ENCODE peak calls at places on chromosomes 11 and 22, in seven cellular contexts. O is T follicular helper cell; P is anterior cingulate cortex; F is stimulated activated CD8-positive, alpha-beta memory T cell treated with anti-CD3 and anti-CD28 coated beads, Interleukin-15, amount 100 ng/mL, for 1 hour; U is GM06990; X is amniotic stem cell; A is stimulated activated naive CD4-positive, alpha-beta T cell. V is an unnamed sample.

GRCh38 chr11:61505640-61506155 is 2.9 kb upstream of the LRRC10B start:
- DNase-seq in U (no peak), X (peak; percentile 25), O (no peak), P (peak; percentile 29), F (no peak), A (no peak), V (no peak)

GRCh38 chr22:46848227-46848626 is 85.8 kb downstream of the TBC1D22A start:
- DNase-seq in X (no peak), F (no peak), O (no peak), U (no peak), A (no peak), P (no peak), V (no peak)

GRCh38 chr11:115164774-115165173 is 339.4 kb downstream of the CADM1 start:
- DNase-seq in O (no peak), X (no peak), P (no peak), U (no peak), F (no peak), A (no peak), V (no peak)

GRCh38 chr11:58928082-58928574 is 11.2 kb upstream of the GLYATL1 start:
- DNase-seq in A (no peak), P (no peak), F (no peak), O (no peak), U (no peak), X (no peak), V (no peak)

GRCh38 chr11:128872594-128872993 is 5.5 kb upstream of the KCNJ1 start:
- DNase-seq in O (no peak), A (no peak), U (no peak), X (no peak), P (no peak), F (no peak), V (no peak)

GRCh38 chr22:46303347-46303965 is 6.8 kb downstream of the GTSE1 start:
- DNase-seq in U (no peak), F (no peak), O (no peak), P (no peak), A (no peak), X (no peak), V (no peak)

GRCh38 chr22:50184004-50184461 is 1.7 kb upstream of the TRABD start:
- DNase-seq in A (no peak), P (no peak), F (no peak), X (no peak), U (peak; percentile 19), O (no peak), V (no peak)

GRCh38 chr22:36734171-36735058 is 30.9 kb upstream of the CACNG2 start:
- DNase-seq in P (no peak), O (no peak), X (no peak), A (no peak), F (no peak), U (no peak), V (peak; percentile 34)

GRCh38 chr11:47552581-47553416 is at the start of gene CELF1:
- DNase-seq in F (peak; percentile 79), P (peak; percentile 83), X (peak; percentile 77), O (peak; percentile 90), U (peak; percentile 94), A (peak; percentile 91), V (no peak)

GRCh38 chr11:2774173-2775082 is 74.6 kb upstream of the KCNQ1OT1 start:
- DNase-seq in O (no peak), F (no peak), X (no peak), P (no peak), A (no peak), U (no peak), V (no peak)

GRCh38 chr11:67420147-67420645 is 4.7 kb downstream of the CARNS1 start:
- DNase-seq in X (no peak), F (no peak), P (no peak), U (no peak), O (no peak), A (no peak), V (no peak)

V was measured in GM04503.